ENCODE peak calls at places on chromosome 15, in nine cellular contexts. One of them, this sample, is unnamed.

GRCh38 chr15:59492389-59493377 is 54.7 kb downstream of the FAM81A start:
- DNase-seq in prostate gland: peak; percentile 67
- DNase-seq in HepG2: peak; percentile 65
- DNase-seq in uterus: peak; percentile 66
- DNase-seq in endothelial cell of umbilical vein: peak; percentile 73
- DNase-seq in body of pancreas: peak; percentile 68
- DNase-seq in sigmoid colon: peak; percentile 69
- DNase-seq in heart left ventricle: peak; percentile 54
- DNase-seq in Peyer's patch: peak; percentile 55
- DNase-seq in this sample: peak; percentile 63

GRCh38 chr15:28051920-28052633 is 47.0 kb downstream of the OCA2 start:
- DNase-seq in Peyer's patch: no peak
- DNase-seq in heart left ventricle: no peak
- DNase-seq in HepG2: no peak
- DNase-seq in uterus: no peak
- DNase-seq in endothelial cell of umbilical vein: no peak
- DNase-seq in sigmoid colon: no peak
- DNase-seq in body of pancreas: no peak
- DNase-seq in prostate gland: no peak
- DNase-seq in this sample: no peak

GRCh38 chr15:61146643-61147230 is 82.4 kb downstream of the RORA start:
- DNase-seq in prostate gland: no peak
- DNase-seq in Peyer's patch: no peak
- DNase-seq in HepG2: no peak
- DNase-seq in endothelial cell of umbilical vein: no peak
- DNase-seq in uterus: no peak
- DNase-seq in body of pancreas: no peak
- DNase-seq in heart left ventricle: no peak
- DNase-seq in sigmoid colon: no peak
- DNase-seq in this sample: no peak

GRCh38 chr15:90360746-90361145 is 8.7 kb downstream of the ZNF774 start:
- DNase-seq in sigmoid colon: no peak
- DNase-seq in prostate gland: no peak
- DNase-seq in heart left ventricle: no peak
- DNase-seq in uterus: no peak
- DNase-seq in Peyer's patch: no peak
- DNase-seq in endothelial cell of umbilical vein: no peak
- DNase-seq in HepG2: no peak
- DNase-seq in body of pancreas: no peak
- DNase-seq in this sample: no peak

GRCh38 chr15:42511010-42511396 is 15.6 kb downstream of the SNAP23 start:
- DNase-seq in prostate gland: no peak
- DNase-seq in HepG2: no peak
- DNase-seq in sigmoid colon: no peak
- DNase-seq in endothelial cell of umbilical vein: peak; percentile 32
- DNase-seq in body of pancreas: no peak
- DNase-seq in uterus: no peak
- DNase-seq in Peyer's patch: no peak
- DNase-seq in heart left ventricle: no peak
- DNase-seq in this sample: no peak

GRCh38 chr15:90213123-90213817 is 12.1 kb downstream of the SEMA4B start:
- DNase-seq in HepG2: no peak
- DNase-seq in uterus: no peak
- DNase-seq in prostate gland: peak; percentile 51
- DNase-seq in endothelial cell of umbilical vein: no peak
- DNase-seq in body of pancreas: peak; percentile 93
- DNase-seq in heart left ventricle: no peak
- DNase-seq in Peyer's patch: peak; percentile 74
- DNase-seq in sigmoid colon: no peak
- DNase-seq in this sample: no peak

GRCh38 chr15:59456114-59456513 is 18.1 kb downstream of the FAM81A start:
- DNase-seq in Peyer's patch: peak; percentile 74
- DNase-seq in uterus: no peak
- DNase-seq in endothelial cell of umbilical vein: no peak
- DNase-seq in HepG2: no peak
- DNase-seq in heart left ventricle: no peak
- DNase-seq in body of pancreas: peak; percentile 69
- DNase-seq in sigmoid colon: no peak
- DNase-seq in prostate gland: peak; percentile 66
- DNase-seq in this sample: no peak

GRCh38 chr15:55741592-55742497 is 1.1 kb downstream of the PRTG start:
- DNase-seq in body of pancreas: peak; percentile 12
- DNase-seq in sigmoid colon: no peak
- DNase-seq in Peyer's patch: no peak
- DNase-seq in endothelial cell of umbilical vein: peak; percentile 30
- DNase-seq in uterus: no peak
- DNase-seq in HepG2: peak; percentile 10
- DNase-seq in prostate gland: no peak
- DNase-seq in heart left ventricle: peak; percentile 23
- DNase-seq in this sample: no peak

GRCh38 chr15:63772531-63772930 is 61.2 kb downstream of the HERC1 start:
- DNase-seq in Peyer's patch: no peak
- DNase-seq in prostate gland: no peak
- DNase-seq in heart left ventricle: no peak
- DNase-seq in uterus: no peak
- DNase-seq in sigmoid colon: no peak
- DNase-seq in HepG2: no peak
- DNase-seq in endothelial cell of umbilical vein: no peak
- DNase-seq in body of pancreas: no peak
- DNase-seq in this sample: no peak

GRCh38 chr15:95024388-95024787 is 793.0 kb downstream of the MCTP2 start:
- DNase-seq in body of pancreas: no peak
- DNase-seq in prostate gland: no peak
- DNase-seq in heart left ventricle: no peak
- DNase-seq in sigmoid colon: no peak
- DNase-seq in HepG2: no peak
- DNase-seq in Peyer's patch: no peak
- DNase-seq in endothelial cell of umbilical vein: peak; percentile 46
- DNase-seq in uterus: no peak
- DNase-seq in this sample: no peak

GRCh38 chr15:65525622-65526021 is 4.6 kb upstream of the HACD3 start:
- DNase-seq in heart left ventricle: peak; percentile 68
- DNase-seq in sigmoid colon: no peak
- DNase-seq in Peyer's patch: no peak
- DNase-seq in prostate gland: no peak
- DNase-seq in HepG2: no peak
- DNase-seq in body of pancreas: peak; percentile 19
- DNase-seq in endothelial cell of umbilical vein: peak; percentile 59
- DNase-seq in uterus: peak; percentile 39
- DNase-seq in this sample: no peak

GRCh38 chr15:65519781-65520299 is 2.4 kb upstream of the DPP8 start:
- DNase-seq in body of pancreas: no peak
- DNase-seq in prostate gland: no peak
- DNase-seq in sigmoid colon: no peak
- DNase-seq in endothelial cell of umbilical vein: no peak
- DNase-seq in heart left ventricle: no peak
- DNase-seq in HepG2: no peak
- DNase-seq in uterus: no peak
- DNase-seq in Peyer's patch: no peak
- DNase-seq in this sample: no peak

GRCh38 chr15:65528461-65529060 is 1.7 kb upstream of the HACD3 start:
- DNase-seq in Peyer's patch: no peak
- DNase-seq in prostate gland: no peak
- DNase-seq in body of pancreas: no peak
- DNase-seq in heart left ventricle: no peak
- DNase-seq in endothelial cell of umbilical vein: no peak
- DNase-seq in sigmoid colon: no peak
- DNase-seq in HepG2: no peak
- DNase-seq in uterus: no peak
- DNase-seq in this sample: no peak

GRCh38 chr15:65521355-65521754 is 3.9 kb upstream of the DPP8 start:
- DNase-seq in prostate gland: no peak
- DNase-seq in Peyer's patch: no peak
- DNase-seq in uterus: no peak
- DNase-seq in heart left ventricle: no peak
- DNase-seq in endothelial cell of umbilical vein: no peak
- DNase-seq in sigmoid colon: no peak
- DNase-seq in body of pancreas: no peak
- DNase-seq in HepG2: no peak
- DNase-seq in this sample: no peak

GRCh38 chr15:65524226-65524625 is 6.0 kb upstream of the HACD3 start:
- DNase-seq in HepG2: no peak
- DNase-seq in heart left ventricle: no peak
- DNase-seq in sigmoid colon: no peak
- DNase-seq in prostate gland: no peak
- DNase-seq in Peyer's patch: no peak
- DNase-seq in body of pancreas: no peak
- DNase-seq in endothelial cell of umbilical vein: no peak
- DNase-seq in uterus: no peak
- DNase-seq in this sample: no peak
- H3K4me1 ChIP-seq in HepG2: peaks cover 34% of the 10 kb centered on the region
- H3K4me1 ChIP-seq in heart left ventricle: no peaks in the 10 kb centered on the region
- H3K4me1 ChIP-seq in sigmoid colon: no peaks in the 10 kb centered on the region
- H3K4me1 ChIP-seq in prostate gland: no peaks in the 10 kb centered on the region
- H3K4me1 ChIP-seq in Peyer's patch: no peaks in the 10 kb centered on the region
- H3K4me1 ChIP-seq in body of pancreas: no peaks in the 10 kb centered on the region
- H3K4me1 ChIP-seq in endothelial cell of umbilical vein: peaks cover 10% of the 10 kb centered on the region
- H3K4me1 ChIP-seq in uterus: no peaks in the 10 kb centered on the region
- H3K4me1 ChIP-seq in this sample: peaks cover under 1% of the 10 kb centered on the region

GRCh38 chr15:67149859-67150824 is 84.7 kb downstream of the SMAD3 start:
- DNase-seq in HepG2: peak; percentile 94
- DNase-seq in prostate gland: no peak
- DNase-seq in sigmoid colon: peak; percentile 83
- DNase-seq in heart left ventricle: peak; percentile 73
- DNase-seq in endothelial cell of umbilical vein: peak; percentile 99
- DNase-seq in Peyer's patch: no peak
- DNase-seq in body of pancreas: peak; percentile 79
- DNase-seq in uterus: peak; percentile 84
- DNase-seq in this sample: no peak
- TF ChIP-seq POLR2A in HepG2: no peak
- TF ChIP-seq POLR2A in prostate gland: no peak
- TF ChIP-seq POLR2A in sigmoid colon: no peak
- TF ChIP-seq POLR2A in heart left ventricle: no peak
- TF ChIP-seq POLR2A in endothelial cell of umbilical vein: no peak
- TF ChIP-seq POLR2A in Peyer's patch: no peak
- TF ChIP-seq POLR2A in body of pancreas: no peak
- TF ChIP-seq POLR2A in uterus: no peak
- TF ChIP-seq POLR2A in this sample: no peak

DNA sequence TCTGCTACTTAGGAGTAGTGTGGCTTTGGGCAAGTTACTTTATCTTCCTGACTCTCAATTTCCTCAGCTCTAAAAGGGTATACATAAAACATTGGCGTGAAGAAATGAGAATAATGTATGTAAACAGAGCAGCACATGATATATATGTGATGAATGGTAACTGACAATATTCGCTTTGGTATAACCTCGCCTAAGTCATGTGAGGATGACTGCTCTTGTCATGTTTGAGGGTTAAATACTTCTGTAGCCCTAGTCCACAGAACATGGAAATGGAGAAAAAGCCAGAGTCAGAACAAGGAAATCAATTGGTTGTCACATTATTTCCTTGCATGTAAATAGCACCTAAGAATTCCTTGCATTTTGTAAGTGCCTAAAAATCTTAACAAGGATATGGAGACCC is 25.0 kb downstream of the CHP1 start:
- DNase-seq in HepG2: no peak
- DNase-seq in prostate gland: no peak
- DNase-seq in endothelial cell of umbilical vein: no peak
- DNase-seq in Peyer's patch: no peak
- DNase-seq in sigmoid colon: no peak
- DNase-seq in uterus: no peak
- DNase-seq in body of pancreas: no peak
- DNase-seq in heart left ventricle: no peak
- DNase-seq in this sample: no peak
- H3K4me1 ChIP-seq in HepG2: peaks cover 66% of the 10 kb centered on the region
- H3K4me1 ChIP-seq in prostate gland: no peaks in the 10 kb centered on the region
- H3K4me1 ChIP-seq in endothelial cell of umbilical vein: peaks cover 6% of the 10 kb centered on the region
- H3K4me1 ChIP-seq in Peyer's patch: peaks cover 10% of the 10 kb centered on the region
- H3K4me1 ChIP-seq in sigmoid colon: no peaks in the 10 kb centered on the region
- H3K4me1 ChIP-seq in uterus: no peaks in the 10 kb centered on the region
- H3K4me1 ChIP-seq in body of pancreas: peaks cover 45% of the 10 kb centered on the region
- H3K4me1 ChIP-seq in heart left ventricle: no peaks in the 10 kb centered on the region
- H3K4me1 ChIP-seq in this sample: no peaks in the 10 kb centered on the region

GRCh38 chr15:101679861-101680260 is 27.7 kb upstream of the TM2D3 start:
- DNase-seq in heart left ventricle: no peak
- DNase-seq in HepG2: no peak
- DNase-seq in endothelial cell of umbilical vein: no peak
- DNase-seq in sigmoid colon: no peak
- DNase-seq in Peyer's patch: no peak
- DNase-seq in uterus: no peak
- DNase-seq in prostate gland: no peak
- DNase-seq in body of pancreas: no peak
- DNase-seq in this sample: no peak

GRCh38 chr15:101675796-101676582 is 23.8 kb upstream of the TM2D3 start:
- DNase-seq in Peyer's patch: no peak
- DNase-seq in body of pancreas: no peak
- DNase-seq in sigmoid colon: no peak
- DNase-seq in prostate gland: no peak
- DNase-seq in heart left ventricle: no peak
- DNase-seq in endothelial cell of umbilical vein: peak; percentile 7
- DNase-seq in HepG2: no peak
- DNase-seq in uterus: no peak
- DNase-seq in this sample: no peak

GRCh38 chr15:101676965-101677364 is 24.8 kb upstream of the TM2D3 start:
- DNase-seq in HepG2: no peak
- DNase-seq in heart left ventricle: no peak
- DNase-seq in uterus: no peak
- DNase-seq in prostate gland: no peak
- DNase-seq in endothelial cell of umbilical vein: no peak
- DNase-seq in Peyer's patch: no peak
- DNase-seq in body of pancreas: no peak
- DNase-seq in sigmoid colon: no peak
- DNase-seq in this sample: no peak

GRCh38 chr15:101672298-101672697 is 20.1 kb upstream of the TM2D3 start:
- DNase-seq in sigmoid colon: no peak
- DNase-seq in heart left ventricle: no peak
- DNase-seq in Peyer's patch: no peak
- DNase-seq in prostate gland: no peak
- DNase-seq in body of pancreas: no peak
- DNase-seq in endothelial cell of umbilical vein: no peak
- DNase-seq in HepG2: no peak
- DNase-seq in uterus: no peak
- DNase-seq in this sample: no peak

GRCh38 chr15:101675015-101675414 is 22.8 kb upstream of the TM2D3 start:
- DNase-seq in body of pancreas: no peak
- DNase-seq in prostate gland: no peak
- DNase-seq in HepG2: no peak
- DNase-seq in Peyer's patch: no peak
- DNase-seq in uterus: no peak
- DNase-seq in heart left ventricle: no peak
- DNase-seq in sigmoid colon: no peak
- DNase-seq in endothelial cell of umbilical vein: no peak
- DNase-seq in this sample: no peak
- TF ChIP-seq POLR2A in body of pancreas: no peak
- TF ChIP-seq POLR2A in prostate gland: no peak
- TF ChIP-seq POLR2A in HepG2: no peak
- TF ChIP-seq POLR2A in Peyer's patch: no peak
- TF ChIP-seq POLR2A in uterus: no peak
- TF ChIP-seq POLR2A in heart left ventricle: no peak
- TF ChIP-seq POLR2A in sigmoid colon: no peak
- TF ChIP-seq POLR2A in endothelial cell of umbilical vein: no peak
- TF ChIP-seq POLR2A in this sample: no peak